ENCODE peak calls at places on chromosomes 4 and X, in eight cellular contexts. A is NB4, U is uterus, D is A549, K is GM06990, T is neuronal stem cell, F is mesendoderm, J is skeletal muscle cell. Y is an unnamed sample.

GRCh38 chr4:96736352-96736889 is 896.5 kb downstream of the PDHA2 start:
- DNase-seq in A (no peak), U (no peak), D (peak; percentile 2), K (no peak), T (peak; percentile 79), F (peak; percentile 97), J (no peak), Y (peak; percentile 48)

GRCh38 chr4:173167793-173168395 is 717 bp upstream of the GALNT7 start:
- DNase-seq in A (peak; percentile 77), U (no peak), D (peak; percentile 47), K (no peak), T (no peak), F (peak; percentile 81), J (no peak), Y (peak; percentile 67)

GRCh38 chr4:133152330-133152791 is 3.3 kb downstream of the PCDH10 start:
- DNase-seq in A (no peak), U (no peak), D (no peak), K (no peak), T (no peak), F (peak; percentile 25), J (no peak), Y (no peak)

GRCh38 chrX:39816871-39817731 is 280.7 kb downstream of the BCOR start:
- DNase-seq in A (no peak), U (no peak), D (no peak), K (no peak), T (no peak), F (peak; percentile 92), J (no peak), Y (peak; percentile 88)

GRCh38 chr4:25367004-25367621 is 9.9 kb upstream of the ANAPC4 start:
- DNase-seq in A (peak; percentile 72), U (no peak), D (no peak), K (no peak), T (no peak), F (peak; percentile 44), J (no peak), Y (peak; percentile 23)

GRCh38 chr4:140312101-140312500 is 61.3 kb upstream of the SCOC start:
- DNase-seq in A (no peak), U (no peak), D (no peak), K (no peak), T (no peak), F (no peak), J (no peak), Y (no peak)

GRCh38 chrX:105969487-105969886 is 69.0 kb downstream of the SERPINA7 start:
- DNase-seq in A (no peak), U (no peak), D (no peak), K (no peak), T (no peak), F (no peak), J (no peak), Y (no peak)

GRCh38 chr4:40241936-40242590 is 45.2 kb downstream of the RHOH start:
- DNase-seq in A (no peak), U (no peak), D (no peak), K (no peak), T (no peak), F (no peak), J (no peak), Y (no peak)

GRCh38 chrX:155068165-155068564 is 2.8 kb downstream of the CMC4 start:
- DNase-seq in A (no peak), U (no peak), D (peak; percentile 41), K (no peak), T (no peak), F (no peak), J (peak; percentile 46), Y (no peak)

GRCh38 chrX:155070038-155070437 is 898 bp downstream of the CMC4 start:
- DNase-seq in A (peak; percentile 25), U (no peak), D (no peak), K (no peak), T (no peak), F (no peak), J (no peak), Y (no peak)

GRCh38 chrX:155070663-155070974 is 317 bp downstream of the CMC4 start:
- DNase-seq in A (no peak), U (no peak), D (peak; percentile 20), K (no peak), T (no peak), F (no peak), J (no peak), Y (no peak)

GRCh38 chrX:155070975-155071693 is at the start of the genes BRCC3, CMC4 and MTCP1:
- DNase-seq in A (peak; percentile 90), U (peak; percentile 74), D (peak; percentile 81), K (peak; percentile 89), T (peak; percentile 60), F (peak; percentile 86), J (peak; percentile 40), Y (peak; percentile 94)

DNA sequence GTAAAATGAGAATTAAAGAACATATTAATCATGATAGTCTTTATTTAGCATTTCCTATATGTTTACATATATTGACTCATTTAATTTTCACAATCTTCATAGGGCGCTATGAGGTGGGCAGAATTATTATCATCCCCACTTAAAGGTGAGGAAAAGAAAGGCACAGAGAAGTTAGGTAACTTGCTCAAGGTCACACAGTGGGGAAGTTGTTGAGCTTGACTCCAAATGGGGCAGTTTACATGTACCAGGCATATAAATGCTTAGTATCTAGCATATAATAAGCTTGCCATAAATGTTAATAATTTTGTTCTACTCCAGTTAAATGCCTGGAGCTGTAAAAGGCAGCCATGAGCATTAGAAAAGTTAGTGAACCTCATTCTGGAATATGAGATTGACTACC is 1.5 kb downstream of the CMC4 start:
- DNase-seq in A (no peak), U (no peak), D (no peak), K (no peak), T (no peak), F (no peak), J (no peak), Y (no peak)
- H3K4me3 ChIP-seq in A (peak overlapping the region; percentile 90), U (no peak overlapping the region), D (peak overlapping the region; percentile 84), K (peak overlapping the region; percentile 69), T (no peak overlapping the region), F (no peak overlapping the region), J (peak overlapping the region; percentile 62), Y (no peak overlapping the region)

GRCh38 chr4:106315476-106315967 is 487 bp downstream of the TBCK start:
- DNase-seq in A (peak; percentile 57), U (no peak), D (peak; percentile 12), K (no peak), T (no peak), F (no peak), J (no peak), Y (peak; percentile 5)

GRCh38 chr4:106315968-106316772 is at the start of the genes AIMP1 and TBCK:
- DNase-seq in A (peak; percentile 92), U (peak; percentile 85), D (peak; percentile 52), K (peak; percentile 89), T (peak; percentile 92), F (peak; percentile 96), J (peak; percentile 71), Y (peak; percentile 70)

GRCh38 chr4:106312997-106313522 is 2.9 kb downstream of the TBCK start:
- DNase-seq in A (no peak), U (no peak), D (no peak), K (no peak), T (no peak), F (no peak), J (no peak), Y (no peak)

GRCh38 chr4:106316773-106317409 is 541 bp downstream of the AIMP1 start:
- DNase-seq in A (peak; percentile 34), U (no peak), D (no peak), K (no peak), T (no peak), F (no peak), J (no peak), Y (no peak)

DNA sequence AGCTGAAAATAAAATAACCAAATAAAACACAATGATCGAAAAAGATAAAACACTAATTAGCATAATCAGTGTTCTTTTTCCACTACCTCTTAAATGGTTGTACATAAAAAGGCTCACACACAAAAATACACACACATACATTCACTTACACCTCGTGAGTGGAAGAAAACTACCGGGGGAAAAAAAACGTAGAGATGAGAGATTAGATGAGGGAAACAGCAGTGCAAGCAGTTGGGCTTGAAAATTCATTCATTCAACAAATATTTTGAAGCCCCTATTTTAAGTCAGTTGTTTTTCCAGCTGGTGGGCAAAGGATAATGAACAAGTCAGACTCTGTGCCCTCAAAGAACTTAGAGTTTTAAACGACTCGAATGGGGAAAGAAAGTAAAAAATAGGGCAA is 1.0 kb downstream of the TBCK start:
- DNase-seq in A (no peak), U (no peak), D (no peak), K (no peak), T (no peak), F (no peak), J (no peak), Y (no peak)
- H3K4me3 ChIP-seq in A (peak overlapping the region; percentile 100), U (peak overlapping the region; percentile 77), D (peak overlapping the region; percentile 91), K (peak overlapping the region; percentile 83), T (no peak overlapping the region), F (no peak overlapping the region), J (peak overlapping the region; percentile 88), Y (no peak overlapping the region)

DNA sequence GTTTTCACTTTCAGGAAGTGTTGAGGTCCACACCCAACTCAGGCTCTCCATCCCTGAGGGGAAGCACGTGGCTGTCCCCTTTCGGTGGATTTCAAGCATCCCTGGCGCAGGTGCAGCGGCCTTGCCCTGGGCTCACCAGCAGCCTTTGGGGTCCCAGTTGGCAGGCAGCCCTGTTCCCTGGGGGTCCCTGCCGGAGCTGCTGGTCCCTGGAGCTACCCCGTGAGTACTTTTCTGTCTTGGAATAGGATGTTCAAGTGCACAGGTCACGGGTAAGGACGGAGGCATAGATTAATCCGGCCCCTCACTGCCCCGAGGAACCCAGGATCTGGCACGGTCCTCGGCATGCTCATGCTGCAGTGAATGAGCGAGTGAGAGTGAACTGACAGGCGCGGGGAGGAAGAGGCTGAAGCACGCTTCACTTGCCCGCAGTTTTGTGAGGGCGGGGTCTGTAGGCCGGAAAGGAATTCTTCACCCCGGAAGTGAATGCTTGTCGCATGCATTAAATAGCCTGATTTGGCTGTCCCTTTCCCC is 117.2 kb upstream of the FAT1 start:
- DNase-seq in A (no peak), U (peak; percentile 23), D (no peak), K (no peak), T (no peak), F (no peak), J (no peak), Y (no peak)
- H3K4me3 ChIP-seq in A (no peak overlapping the region), U (peak overlapping the region; percentile 27), D (no peak overlapping the region), K (no peak overlapping the region), T (no peak overlapping the region), F (no peak overlapping the region), J (no peak overlapping the region), Y (no peak overlapping the region)

GRCh38 chrX:77922768-77923167 is 12.3 kb downstream of the ATP7A start:
- DNase-seq in A (no peak), U (no peak), D (no peak), K (no peak), T (no peak), F (no peak), J (no peak), Y (no peak)

GRCh38 chrX:77918568-77918967 is 8.1 kb downstream of the ATP7A start:
- DNase-seq in A (no peak), U (no peak), D (no peak), K (no peak), T (no peak), F (no peak), J (no peak), Y (no peak)

DNA sequence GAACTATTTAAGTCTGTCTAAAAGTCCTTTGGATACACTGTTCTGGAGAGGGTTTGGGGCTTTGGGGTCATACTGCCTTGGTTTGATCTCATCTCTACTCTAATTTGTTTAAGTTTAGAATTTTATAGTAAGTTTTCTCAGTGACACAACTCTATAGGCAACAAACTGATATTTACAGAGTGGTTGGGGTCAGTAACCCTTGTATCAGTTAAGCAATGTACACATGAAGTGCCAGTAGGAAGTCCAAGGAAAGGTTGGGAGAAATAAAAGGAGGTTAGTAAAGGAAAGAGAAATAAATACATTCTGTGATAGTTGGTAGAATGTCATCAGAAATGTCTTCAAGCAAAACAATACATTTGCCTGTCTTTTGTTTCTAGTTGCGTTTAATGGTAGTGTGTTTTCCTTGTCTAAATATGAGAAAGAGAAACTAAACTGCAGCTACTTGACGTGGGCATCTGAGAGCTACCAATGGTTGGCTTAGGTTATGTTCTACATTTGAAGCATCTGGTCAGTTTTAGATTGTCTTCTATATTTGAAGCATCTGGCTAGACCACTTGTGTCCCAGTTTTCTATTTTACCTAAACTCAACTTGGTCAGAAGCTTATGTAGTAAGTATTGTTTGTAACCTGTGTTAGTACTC is 6.9 kb downstream of the ATP7A start:
- DNase-seq in A (no peak), U (no peak), D (no peak), K (peak; percentile 9), T (no peak), F (no peak), J (no peak), Y (no peak)
- H3K4me3 ChIP-seq in A (no peak overlapping the region), U (no peak overlapping the region), D (no peak overlapping the region), K (peak overlapping the region; percentile 34), T (no peak overlapping the region), F (no peak overlapping the region), J (no peak overlapping the region), Y (no peak overlapping the region)